ENCODE peak calls at places on chromosomes 12 and 14, in six cellular contexts. V is activated gamma-delta T cell treated with Interleukin-2 at 50 U/mL for 16 hours; J is type B pancreatic cell; H is H54; G is AG08395; Y is stimulated activated CD4-positive, alpha-beta T cell treated with anti-CD3 and anti-CD28 coated beads, Interleukin-2, amount 100 ng/mL, for 48 hours. N is an unnamed sample.

GRCh38 chr12:100668939-100669536 is 95.6 kb downstream of the GAS2L3 start:
- DNase-seq in V (no peak), J (peak), H (peak), G (peak), Y (peak), N (no peak)

GRCh38 chr12:105588126-105588525 is 257.6 kb downstream of the C12orf75 start:
- DNase-seq in V (no peak), J (no peak), H (no peak), G (no peak), Y (no peak), N (no peak)

GRCh38 chr12:109287181-109287580 is 21.9 kb downstream of the FOXN4 start:
- DNase-seq in V (no peak), J (no peak), H (no peak), G (no peak), Y (no peak), N (no peak)

GRCh38 chr12:102326987-102327386 is 129.4 kb upstream of the PMCH start:
- DNase-seq in V (no peak), J (no peak), H (no peak), G (no peak), Y (no peak), N (no peak)

GRCh38 chr12:127550271-127550670 is 716.7 kb upstream of the TMEM132C start:
- DNase-seq in V (no peak), J (no peak), H (peak), G (peak), Y (no peak), N (peak)

GRCh38 chr12:9669534-9669933 is at the start of gene CLEC2D:
- DNase-seq in V (no peak), J (no peak), H (no peak), G (no peak), Y (no peak), N (no peak)

GRCh38 chr14:85576161-85576560 is 46.2 kb downstream of the FLRT2 start:
- DNase-seq in V (no peak), J (no peak), H (no peak), G (peak), Y (no peak), N (peak)

GRCh38 chr14:30445852-30446251 is 113.1 kb upstream of the G2E3 start:
- DNase-seq in V (no peak), J (no peak), H (no peak), G (no peak), Y (no peak), N (no peak)

GRCh38 chr14:73723799-73724621 is 9.8 kb upstream of the PNMA1 start:
- DNase-seq in V (no peak), J (no peak), H (peak), G (peak), Y (no peak), N (peak)

GRCh38 chr14:42110167-42110566 is 503.5 kb downstream of the LRFN5 start:
- DNase-seq in V (no peak), J (no peak), H (no peak), G (peak), Y (no peak), N (peak)

GRCh38 chr12:124715121-124715990 is 147.9 kb upstream of the NCOR2 start:
- DNase-seq in V (no peak), J (no peak), H (no peak), G (no peak), Y (no peak), N (no peak)

GRCh38 chr12:121534495-121535148 is 46.2 kb downstream of the KDM2B start:
- DNase-seq in V (peak), J (no peak), H (no peak), G (no peak), Y (peak), N (no peak)

GRCh38 chr14:100076133-100076532 is 10.9 kb downstream of the EVL start:
- DNase-seq in V (no peak), J (no peak), H (no peak), G (peak), Y (no peak), N (no peak)

GRCh38 chr14:57139173-57139572 is 129.5 kb downstream of the EXOC5 start:
- DNase-seq in V (no peak), J (no peak), H (no peak), G (no peak), Y (no peak), N (no peak)

GRCh38 chr14:23153891-23154796 is 29.3 kb downstream of the SLC7A8 start:
- DNase-seq in V (no peak), J (no peak), H (no peak), G (peak), Y (peak), N (no peak)

GRCh38 chr12:2013527-2014223 is 9.4 kb upstream of the DCP1B start:
- DNase-seq in V (no peak), J (no peak), H (no peak), G (no peak), Y (no peak), N (no peak)

GRCh38 chr14:99605299-99605961 is 1.4 kb upstream of the CCDC85C start:
- DNase-seq in V (peak), J (no peak), H (peak), G (peak), Y (peak), N (no peak)

GRCh38 chr12:49962861-49963765 is 1.4 kb downstream of the AQP5 start:
- DNase-seq in V (no peak), J (no peak), H (peak), G (no peak), Y (no peak), N (no peak)

GRCh38 chr14:89256951-89257350 is 160.1 kb downstream of the FOXN3 start:
- DNase-seq in V (no peak), J (no peak), H (no peak), G (no peak), Y (no peak), N (no peak)

GRCh38 chr12:132512197-132513069 is 22.5 kb downstream of the FBRSL1 start:
- DNase-seq in V (no peak), J (no peak), H (no peak), G (no peak), Y (no peak), N (no peak)

GRCh38 chr12:32756476-32757158 is 920 bp upstream of the YARS2 start:
- DNase-seq in V (no peak), J (no peak), H (no peak), G (no peak), Y (no peak), N (no peak)

GRCh38 chr12:26870491-26871419 is 37.8 kb upstream of the ITPR2 start:
- DNase-seq in V (no peak), J (no peak), H (peak), G (peak), Y (no peak), N (no peak)

GRCh38 chr14:85867450-85867849 is 337.5 kb downstream of the FLRT2 start:
- DNase-seq in V (no peak), J (no peak), H (no peak), G (no peak), Y (no peak), N (no peak)

GRCh38 chr12:5333096-5333495 is 98.8 kb upstream of the NTF3 start:
- DNase-seq in V (no peak), J (no peak), H (no peak), G (no peak), Y (no peak), N (no peak)

GRCh38 chr12:6271281-6271680 is 39.2 kb upstream of the PLEKHG6 start:
- DNase-seq in V (no peak), J (no peak), H (no peak), G (no peak), Y (no peak), N (no peak)

N was measured in GM04503.